ENCODE peak calls at places on chromosomes 12 and 14, in four cellular contexts. F, Q, X and I are unnamed samples.

GRCh38 chr14:63045612-63046320 is 508 bp upstream of the KCNH5 start:
- DNase-seq in X (no peak), F (no peak), Q (peak), I (peak)

GRCh38 chr12:131643581-131644452 is 67.1 kb upstream of the SFSWAP start:
- DNase-seq in Q (no peak), F (no peak), X (no peak), I (no peak)

GRCh38 chr12:107873223-107873622 is 98.7 kb downstream of the ASCL4 start:
- DNase-seq in F (no peak), Q (peak), X (no peak), I (no peak)

GRCh38 chr14:71290301-71290700 is 383.0 kb downstream of the PCNX1 start:
- DNase-seq in X (no peak), Q (no peak), F (no peak), I (no peak)

GRCh38 chr12:92065018-92065499 is 80.6 kb downstream of the BTG1 start:
- DNase-seq in X (peak), Q (no peak), F (no peak), I (peak)

GRCh38 chr12:6062427-6063378 is 61.8 kb downstream of the VWF start:
- DNase-seq in F (peak), Q (peak), X (no peak), I (peak)

GRCh38 chr14:94305620-94306019 is 12.6 kb upstream of the SERPINA10 start:
- DNase-seq in Q (no peak), X (no peak), F (no peak), I (no peak)

GRCh38 chr12:53005215-53005985 is 856 bp upstream of the EIF4B start:
- DNase-seq in Q (peak), X (no peak), F (no peak), I (no peak)

GRCh38 chr12:120230326-120230973 is 29.5 kb upstream of the RPLP0 start:
- DNase-seq in X (no peak), F (peak), Q (peak), I (peak)

GRCh38 chr14:97177016-97177415 is 379.8 kb downstream of the VRK1 start:
- DNase-seq in X (no peak), Q (no peak), F (no peak), I (peak)

GRCh38 chr12:125687820-125688219 is 622.6 kb downstream of the AACS start:
- DNase-seq in X (no peak), Q (no peak), F (no peak), I (no peak)

GRCh38 chr12:65497645-65498044 is 219.2 kb downstream of the MSRB3 start:
- DNase-seq in Q (no peak), X (no peak), F (no peak), I (peak)

GRCh38 chr12:93461503-93461902 is 5.8 kb upstream of the MRPL42 start:
- DNase-seq in X (no peak), F (no peak), Q (no peak), I (no peak)

GRCh38 chr12:6836851-6837250 is 3.9 kb upstream of the GNB3 start:
- DNase-seq in F (no peak), Q (no peak), X (no peak), I (no peak)

GRCh38 chr14:100147181-100147631 is 12.2 kb downstream of the DEGS2 start:
- DNase-seq in Q (no peak), X (no peak), F (no peak), I (no peak)

GRCh38 chr12:15731940-15732339 is 57.2 kb downstream of the EPS8 start:
- DNase-seq in X (peak), F (no peak), Q (no peak), I (no peak)

GRCh38 chr14:103597623-103598372 is 31.2 kb upstream of the KLC1 start:
- DNase-seq in F (peak), X (no peak), Q (no peak), I (no peak)

GRCh38 chr12:62907561-62907960 is 27.4 kb downstream of the PPM1H start:
- DNase-seq in F (no peak), X (no peak), Q (no peak), I (no peak)

GRCh38 chr12:122845041-122845864 is 10.0 kb downstream of the HIP1R start:
- DNase-seq in F (no peak), Q (no peak), X (no peak), I (no peak)

GRCh38 chr12:113818833-113819232 is 147.3 kb downstream of the RBM19 start:
- DNase-seq in F (peak), Q (peak), X (no peak), I (peak)

GRCh38 chr14:78508023-78508422 is 337.9 kb downstream of the NRXN3 start:
- DNase-seq in X (no peak), F (no peak), Q (no peak), I (no peak)

GRCh38 chr12:59431266-59431665 is 164.6 kb upstream of the SLC16A7 start:
- DNase-seq in X (no peak), Q (no peak), F (no peak), I (no peak)

GRCh38 chr14:34655959-34656358 is 26.0 kb upstream of the SNX6 start:
- DNase-seq in F (no peak), Q (no peak), X (no peak), I (no peak)

GRCh38 chr12:24617471-24617870 is 331.4 kb downstream of the BCAT1 start:
- DNase-seq in X (no peak), Q (no peak), F (no peak), I (no peak)

GRCh38 chr12:95480230-95480629 is 6.3 kb downstream of the METAP2 start:
- DNase-seq in Q (no peak), F (no peak), X (no peak), I (no peak)

GRCh38 chr14:35215110-35215872 is 76.9 kb upstream of the PSMA6 start:
- DNase-seq in Q (no peak), F (no peak), X (no peak), I (peak)

DNA sequence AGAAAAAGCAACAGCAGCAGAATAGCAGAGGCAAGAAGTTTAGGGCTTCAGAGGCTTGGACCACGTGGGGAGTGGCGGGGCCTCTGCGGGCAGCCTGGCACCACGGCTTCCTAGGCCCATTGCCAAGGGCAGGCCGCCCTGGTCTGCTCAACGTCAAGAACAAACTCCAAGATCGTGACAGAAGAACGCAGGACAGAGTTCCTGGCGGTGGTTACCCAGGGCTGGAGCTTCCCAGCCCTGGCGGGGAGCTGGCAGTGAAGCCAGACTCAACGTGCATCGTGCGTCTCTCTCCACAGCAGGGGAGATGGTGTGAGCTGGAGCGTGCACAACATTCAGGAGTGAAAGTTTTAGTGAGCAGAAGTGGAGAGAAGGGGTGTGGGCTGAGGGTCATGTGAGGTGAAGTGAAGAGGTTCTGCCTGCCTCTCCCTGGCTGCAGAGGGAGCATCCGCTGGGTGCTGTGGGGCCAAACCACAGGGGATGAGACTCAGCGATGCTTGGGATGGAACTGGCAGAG is 13.9 kb upstream of the CACNA2D4 start:
- DNase-seq in Q (no peak), F (no peak), X (no peak), I (no peak)
- TF ChIP-seq ETV6 in Q (no peak), F (no peak), X (no peak), I (no peak)

GRCh38 chr12:3523058-3523457 is 32.1 kb downstream of the PRMT8 start:
- DNase-seq in X (no peak), Q (no peak), F (no peak), I (no peak)

GRCh38 chr12:3523728-3524127 is 32.7 kb downstream of the PRMT8 start:
- DNase-seq in Q (no peak), X (no peak), F (no peak), I (peak)

GRCh38 chr12:3518902-3519301 is 27.9 kb downstream of the PRMT8 start:
- DNase-seq in Q (no peak), F (no peak), X (no peak), I (no peak)

GRCh38 chr12:3520168-3520567 is 29.2 kb downstream of the PRMT8 start:
- DNase-seq in Q (no peak), F (no peak), X (no peak), I (no peak)

DNA sequence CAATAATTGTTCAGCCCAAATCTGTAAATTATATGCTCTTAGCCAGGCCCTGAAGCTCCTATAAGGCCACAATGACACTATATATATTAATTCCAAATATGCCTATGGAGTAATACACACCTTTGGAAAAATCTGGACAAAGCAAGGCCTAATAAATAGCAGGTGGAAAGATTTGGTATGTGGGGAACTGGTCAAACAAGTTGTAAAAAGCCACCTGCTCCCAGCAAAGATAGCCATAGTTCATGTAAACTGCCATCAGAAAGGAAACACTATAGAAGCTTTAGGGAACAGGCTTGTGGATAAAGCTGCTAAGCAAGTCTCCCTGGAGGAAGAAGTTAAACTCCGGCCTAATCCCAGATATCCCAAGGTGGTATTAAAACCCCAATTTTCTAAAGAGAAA is 29.7 kb downstream of the PRMT8 start:
- DNase-seq in Q (no peak), F (no peak), X (no peak), I (no peak)
- TF ChIP-seq ETV6 in Q (no peak), F (no peak), X (no peak), I (no peak)

GRCh38 chr12:116630762-116631161 is 71.6 kb downstream of the MAP1LC3B2 start:
- DNase-seq in F (no peak), Q (no peak), X (no peak), I (no peak)
- TF ChIP-seq ETV6 in F (no peak), Q (no peak), X (no peak), I (no peak)

GRCh38 chr12:14554281-14555008 is 13.2 kb downstream of the PLBD1 start:
- DNase-seq in Q (no peak), X (no peak), F (no peak), I (no peak)
- TF ChIP-seq ETV6 in Q (no peak), X (no peak), F (no peak), I (no peak)